ENCODE peak calls at places on chromosome 14, in six cellular contexts. R, D, U, B, C and X are unnamed samples.

GRCh38 chr14:61103541-61104339 is 122.7 kb downstream of the SLC38A6 start:
- DNase-seq in R (peak; percentile 99), D (no peak), U (peak; percentile 49), B (peak; percentile 44), C (peak; percentile 58), X (peak; percentile 76)

GRCh38 chr14:62604524-62604923 is 440.7 kb downstream of the KCNH5 start:
- DNase-seq in R (peak; percentile 3), D (no peak), U (no peak), B (no peak), C (no peak), X (no peak)

GRCh38 chr14:50917449-50917848 is 26.8 kb downstream of the PYGL start:
- DNase-seq in R (no peak), D (no peak), U (no peak), B (no peak), C (no peak), X (no peak)

GRCh38 chr14:71377099-71377498 is 469.8 kb downstream of the PCNX1 start:
- DNase-seq in R (no peak), D (no peak), U (peak; percentile 41), B (no peak), C (no peak), X (no peak)

GRCh38 chr14:64704145-64704742 is at the start of gene PLEKHG3:
- DNase-seq in R (peak; percentile 75), D (no peak), U (peak; percentile 89), B (peak; percentile 93), C (peak; percentile 87), X (peak; percentile 93)

GRCh38 chr14:75648066-75648838 is 12.4 kb downstream of the ERG28 start:
- DNase-seq in R (peak; percentile 99), D (no peak), U (peak; percentile 52), B (no peak), C (peak; percentile 70), X (peak; percentile 68)

GRCh38 chr14:90795744-90796143 is 20.5 kb downstream of the TTC7B start:
- DNase-seq in R (peak; percentile 76), D (no peak), U (no peak), B (peak; percentile 32), C (no peak), X (no peak)

GRCh38 chr14:101226603-101227425 is 323.3 kb upstream of the RTL1 start:
- DNase-seq in R (no peak), D (no peak), U (no peak), B (no peak), C (no peak), X (no peak)

GRCh38 chr14:93962701-93963601 is 13.4 kb downstream of the ASB2 start:
- DNase-seq in R (no peak), D (no peak), U (no peak), B (no peak), C (no peak), X (no peak)

GRCh38 chr14:71324767-71325272 is 417.6 kb downstream of the PCNX1 start:
- DNase-seq in R (no peak), D (peak; percentile 2), U (no peak), B (peak; percentile 66), C (no peak), X (no peak)

GRCh38 chr14:100022772-100023451 is 42.3 kb upstream of the EVL start:
- DNase-seq in R (peak; percentile 55), D (no peak), U (peak; percentile 52), B (no peak), C (peak; percentile 28), X (peak; percentile 71)

GRCh38 chr14:95495538-95496025 is 20.9 kb downstream of the SYNE3 start:
- DNase-seq in R (no peak), D (no peak), U (no peak), B (no peak), C (no peak), X (no peak)

GRCh38 chr14:77547512-77547911 is 48.9 kb upstream of the ISM2 start:
- DNase-seq in R (no peak), D (no peak), U (no peak), B (peak; percentile 49), C (no peak), X (no peak)

GRCh38 chr14:96122496-96122895 is 82.1 kb upstream of the BDKRB2 start:
- DNase-seq in R (peak; percentile 22), D (no peak), U (no peak), B (no peak), C (no peak), X (no peak)

GRCh38 chr14:52443506-52443905 is 108.8 kb downstream of the TXNDC16 start:
- DNase-seq in R (no peak), D (no peak), U (no peak), B (no peak), C (no peak), X (no peak)

GRCh38 chr14:56118611-56119181 is 485 bp downstream of the PELI2 start:
- DNase-seq in R (no peak), D (no peak), U (peak; percentile 71), B (peak; percentile 42), C (peak; percentile 51), X (peak; percentile 71)

GRCh38 chr14:100653409-100653808 is 66.2 kb upstream of the BEGAIN start:
- DNase-seq in R (no peak), D (no peak), U (no peak), B (peak; percentile 57), C (no peak), X (no peak)

GRCh38 chr14:34650786-34651584 is 21.0 kb upstream of the SNX6 start:
- DNase-seq in R (peak; percentile 99), D (no peak), U (no peak), B (no peak), C (no peak), X (no peak)

GRCh38 chr14:24366664-24367505 is 1.1 kb upstream of the NFATC4 start:
- DNase-seq in R (peak; percentile 97), D (no peak), U (peak; percentile 91), B (peak; percentile 97), C (peak; percentile 89), X (peak; percentile 96)

GRCh38 chr14:101047326-101047725 is 143.8 kb upstream of the RTL1 start:
- DNase-seq in R (no peak), D (no peak), U (no peak), B (no peak), C (no peak), X (no peak)

GRCh38 chr14:69997849-69998248 is 118.6 kb downstream of the SMOC1 start:
- DNase-seq in R (peak; percentile 93), D (no peak), U (no peak), B (no peak), C (no peak), X (no peak)

GRCh38 chr14:73888460-73888725 is 1.7 kb downstream of the ZNF410 start:
- DNase-seq in R (peak; percentile 17), D (no peak), U (no peak), B (no peak), C (no peak), X (no peak)

GRCh38 chr14:105274600-105274999 is 26.2 kb downstream of the BRF1 start:
- DNase-seq in R (no peak), D (no peak), U (no peak), B (no peak), C (no peak), X (no peak)

GRCh38 chr14:23175823-23176222 is 7.6 kb downstream of the SLC7A8 start:
- DNase-seq in R (peak; percentile 11), D (no peak), U (no peak), B (no peak), C (no peak), X (no peak)

GRCh38 chr14:69592923-69593677 is 18.3 kb upstream of the SUSD6 start:
- DNase-seq in R (peak; percentile 65), D (no peak), U (peak; percentile 56), B (no peak), C (no peak), X (peak; percentile 77)

GRCh38 chr14:21026988-21027315 is 2.1 kb upstream of the NDRG2 start:
- DNase-seq in R (no peak), D (no peak), U (no peak), B (peak; percentile 37), C (peak; percentile 60), X (no peak)

GRCh38 chr14:64758025-64758521 is 53.8 kb downstream of the PLEKHG3 start:
- DNase-seq in R (peak; percentile 83), D (no peak), U (no peak), B (peak; percentile 61), C (peak; percentile 21), X (no peak)

GRCh38 chr14:68814376-68815287 is 21.8 kb upstream of the ZFP36L1 start:
- DNase-seq in R (peak; percentile 72), D (no peak), U (peak; percentile 68), B (peak; percentile 85), C (peak; percentile 57), X (peak; percentile 79)

GRCh38 chr14:103483600-103483999 is 39.0 kb downstream of the CKB start:
- DNase-seq in R (peak; percentile 86), D (no peak), U (no peak), B (no peak), C (no peak), X (no peak)

GRCh38 chr14:105244334-105244733 is 4.0 kb upstream of the BTBD6 start:
- DNase-seq in R (no peak), D (no peak), U (no peak), B (no peak), C (no peak), X (no peak)

GRCh38 chr14:73809386-73809785 is 42.2 kb upstream of the PTGR2 start:
- DNase-seq in R (no peak), D (no peak), U (no peak), B (no peak), C (no peak), X (no peak)

GRCh38 chr14:100589071-100589759 is 2.0 kb upstream of the BEGAIN start:
- DNase-seq in R (no peak), D (no peak), U (peak; percentile 22), B (peak; percentile 38), C (peak; percentile 14), X (peak; percentile 32)

GRCh38 chr14:53628747-53629146 is 327.9 kb downstream of the BMP4 start:
- DNase-seq in R (no peak), D (no peak), U (no peak), B (no peak), C (no peak), X (no peak)

GRCh38 chr14:99966912-99967311 is 98.3 kb upstream of the EVL start:
- DNase-seq in R (no peak), D (no peak), U (no peak), B (no peak), C (no peak), X (peak; percentile 55)

GRCh38 chr14:61492474-61492873 is 171.1 kb downstream of the PRKCH start:
- DNase-seq in R (no peak), D (no peak), U (no peak), B (no peak), C (no peak), X (no peak)